ENCODE peak calls at places on chromosomes 6 and 20, in four cellular contexts. A is MM.1S, C is bronchial epithelial cell, T is posterior cingulate gyrus. B is an unnamed sample.

GRCh38 chr20:24735263-24735662 is 213.8 kb upstream of the CST7 start:
- DNase-seq in C (no peak), A (no peak), T (no peak), B (no peak)

GRCh38 chr6:161798844-161799394 is 525.1 kb upstream of the AGPAT4 start:
- DNase-seq in A (no peak), C (no peak), T (no peak), B (no peak)

GRCh38 chr20:813386-813785 is 20.1 kb upstream of the FAM110A start:
- DNase-seq in T (no peak), C (no peak), A (no peak), B (no peak)

GRCh38 chr6:140636698-140637402 is 1262.4 kb upstream of the CITED2 start:
- DNase-seq in A (no peak), C (no peak), T (no peak), B (no peak)

GRCh38 chr6:37779111-37779800 is 40.3 kb upstream of the ZFAND3 start:
- DNase-seq in T (no peak), A (no peak), C (no peak), B (no peak)

GRCh38 chr6:5950448-5950847 is 56.3 kb downstream of the NRN1 start:
- DNase-seq in T (no peak), A (no peak), C (peak; percentile 4), B (no peak)

GRCh38 chr6:167588181-167588919 is 238.4 kb upstream of the AFDN start:
- DNase-seq in T (peak; percentile 39), C (no peak), A (no peak), B (no peak)

GRCh38 chr20:32070690-32071213 is 18.7 kb downstream of the HCK start:
- DNase-seq in T (no peak), A (no peak), C (no peak), B (no peak)

GRCh38 chr20:60962367-60963045 is 289.6 kb upstream of the CDH4 start:
- DNase-seq in A (peak; percentile 57), T (no peak), C (no peak), B (no peak)

GRCh38 chr6:33144373-33144772 is 47.9 kb downstream of the COL11A2 start:
- DNase-seq in A (no peak), C (peak; percentile 50), T (no peak), B (no peak)

GRCh38 chr6:73180718-73181619 is 44.3 kb downstream of the KHDC1L start:
- DNase-seq in A (peak; percentile 78), T (peak; percentile 32), C (peak; percentile 76), B (no peak)

GRCh38 chr6:1652842-1653241 is 43.1 kb downstream of the FOXC1 start:
- DNase-seq in A (no peak), C (no peak), T (no peak), B (no peak)

GRCh38 chr6:30743099-30744053 is 889 bp upstream of the FLOT1 start:
- DNase-seq in T (no peak), A (peak; percentile 57), C (no peak), B (peak; percentile 33)

GRCh38 chr20:41009960-41010359 is 18.7 kb upstream of the TOP1 start:
- DNase-seq in T (no peak), C (no peak), A (no peak), B (no peak)

GRCh38 chr20:51024761-51025160 is 1.9 kb upstream of the KCNG1 start:
- DNase-seq in T (no peak), C (no peak), A (no peak), B (no peak)

GRCh38 chr6:135651964-135652755 is 154.6 kb upstream of the AHI1 start:
- DNase-seq in T (no peak), A (peak; percentile 52), C (no peak), B (no peak)

GRCh38 chr6:97915537-97915936 is 632.5 kb upstream of the MMS22L start:
- DNase-seq in T (no peak), C (no peak), A (no peak), B (no peak)

GRCh38 chr20:25848222-25848621 is 151.6 kb upstream of the ZNF337 start:
- DNase-seq in A (no peak), C (no peak), T (no peak), B (no peak)

B was measured in stimulated activated naive CD4-positive, alpha-beta T cell treated with Interleukin-2 at 50 U/mL for 16 hours.